ENCODE peak calls at places on chromosomes 13 and 19, in ten cellular contexts. K is left ventricle myocardium inferior; X is EL; O is RPMI8226; F is stimulated activated CD8-positive, alpha-beta memory T cell treated with anti-CD3 and anti-CD28 coated beads, Interleukin-7, amount 100 ng/mL, for 48 hours; H is stimulated activated CD4-positive, alpha-beta T cell treated with anti-CD3 and anti-CD28 coated beads, Interleukin-12 subunit alpha, Interleukin-12 subunit beta, amount 100 ng/mL, for 48 hours; I is NB4; N is HCEC 1CT; J is hypothalamus; Y is endodermal cell. P is an unnamed sample.

GRCh38 chr19:4347521-4347920 is 4.2 kb downstream of the MPND start:
- DNase-seq in K (no peak), X (no peak), O (no peak), F (no peak), H (no peak), I (no peak), N (no peak), J (no peak), Y (no peak), P (no peak)

GRCh38 chr13:78607409-78608253 is 4.3 kb upstream of the POU4F1 start:
- DNase-seq in K (no peak), X (no peak), O (no peak), F (no peak), H (no peak), I (no peak), N (no peak), J (no peak), Y (peak), P (no peak)

GRCh38 chr19:5436101-5436947 is 18.9 kb upstream of the ZNRF4 start:
- DNase-seq in K (no peak), X (peak), O (no peak), F (no peak), H (no peak), I (no peak), N (peak), J (peak), Y (peak), P (no peak)

GRCh38 chr19:3466630-3467029 is 13.7 kb downstream of the SMIM24 start:
- DNase-seq in K (no peak), X (no peak), O (no peak), F (no peak), H (no peak), I (no peak), N (no peak), J (peak), Y (no peak), P (no peak)

GRCh38 chr13:72186730-72187422 is 319.9 kb upstream of the DACH1 start:
- DNase-seq in K (no peak), X (no peak), O (no peak), F (no peak), H (no peak), I (no peak), N (no peak), J (no peak), Y (no peak), P (no peak)

GRCh38 chr13:76481738-76482137 is 404.5 kb downstream of the KCTD12 start:
- DNase-seq in K (no peak), X (no peak), O (no peak), F (no peak), H (no peak), I (no peak), N (no peak), J (no peak), Y (no peak), P (no peak)

GRCh38 chr19:15431396-15432017 is 12.7 kb upstream of the AKAP8L start:
- DNase-seq in K (no peak), X (no peak), O (no peak), F (no peak), H (no peak), I (no peak), N (no peak), J (no peak), Y (no peak), P (no peak)

GRCh38 chr13:49265822-49266221 is 18.1 kb downstream of the CDADC1 start:
- DNase-seq in K (no peak), X (peak), O (no peak), F (no peak), H (no peak), I (no peak), N (peak), J (no peak), Y (no peak), P (no peak)

GRCh38 chr13:76522083-76522755 is 364.0 kb downstream of the KCTD12 start:
- DNase-seq in K (no peak), X (peak), O (no peak), F (no peak), H (no peak), I (no peak), N (no peak), J (no peak), Y (peak), P (no peak)

GRCh38 chr13:51305558-51305957 is 33.9 kb upstream of the SERPINE3 start:
- DNase-seq in K (no peak), X (no peak), O (no peak), F (no peak), H (no peak), I (no peak), N (no peak), J (no peak), Y (no peak), P (no peak)

GRCh38 chr13:45500492-45501174 is 35.9 kb downstream of the COG3 start:
- DNase-seq in K (no peak), X (peak), O (no peak), F (no peak), H (no peak), I (peak), N (peak), J (no peak), Y (no peak), P (no peak)

GRCh38 chr13:94988654-94989053 is 276.3 kb upstream of the SOX21 start:
- DNase-seq in K (no peak), X (no peak), O (no peak), F (no peak), H (no peak), I (peak), N (no peak), J (no peak), Y (peak), P (no peak)

GRCh38 chr19:38141108-38141507 is 82.9 kb downstream of the DPF1 start:
- DNase-seq in K (no peak), X (no peak), O (no peak), F (no peak), H (no peak), I (no peak), N (no peak), J (no peak), Y (no peak), P (no peak)

GRCh38 chr19:13013649-13014048 is 18.4 kb downstream of the NFIX start:
- DNase-seq in K (no peak), X (no peak), O (no peak), F (no peak), H (no peak), I (peak), N (peak), J (no peak), Y (no peak), P (no peak)

GRCh38 chr13:45362939-45363338 is 22.0 kb upstream of the TPT1 start:
- DNase-seq in K (no peak), X (no peak), O (peak), F (no peak), H (no peak), I (peak), N (no peak), J (no peak), Y (peak), P (no peak)

GRCh38 chr19:53961523-53962345 is 1.0 kb upstream of the CACNG8 start:
- DNase-seq in K (no peak), X (peak), O (no peak), F (no peak), H (no peak), I (no peak), N (no peak), J (no peak), Y (no peak), P (no peak)

GRCh38 chr19:44846455-44847143 is 502 bp downstream of the NECTIN2 start:
- DNase-seq in K (no peak), X (peak), O (no peak), F (no peak), H (no peak), I (no peak), N (no peak), J (no peak), Y (peak), P (no peak)

GRCh38 chr19:12112238-12112637 is 27.9 kb downstream of the ZNF20 start:
- DNase-seq in K (no peak), X (peak), O (no peak), F (no peak), H (no peak), I (no peak), N (no peak), J (no peak), Y (no peak), P (no peak)

GRCh38 chr19:50489461-50490011 is 12.9 kb upstream of the GARIN5A start:
- DNase-seq in K (no peak), X (no peak), O (no peak), F (no peak), H (no peak), I (no peak), N (no peak), J (no peak), Y (peak), P (no peak)

GRCh38 chr13:28408235-28408848 is 86.6 kb downstream of the FLT1 start:
- DNase-seq in K (peak), X (no peak), O (no peak), F (no peak), H (no peak), I (peak), N (no peak), J (no peak), Y (no peak), P (no peak)

GRCh38 chr19:46745521-46746280 is at the start of gene FKRP:
- DNase-seq in K (peak), X (no peak), O (peak), F (no peak), H (no peak), I (peak), N (no peak), J (no peak), Y (peak), P (no peak)

P was measured in effector CD4-positive, alpha-beta T cell.